ENCODE peak calls at places on chromosome 21, in five cellular contexts. One of them, this sample, is unnamed.

GRCh38 chr21:28871388-28872015 is 121.2 kb downstream of the LTN1 start:
- DNase-seq in MM.1S: no peak
- DNase-seq in suprapubic skin: no peak
- DNase-seq in GM23338: no peak
- DNase-seq in lung: no peak
- DNase-seq in this sample: no peak

GRCh38 chr21:26460621-26461020 is 112.5 kb downstream of the CYYR1 start:
- DNase-seq in MM.1S: no peak
- DNase-seq in suprapubic skin: no peak
- DNase-seq in lung: no peak
- DNase-seq in GM23338: no peak
- DNase-seq in this sample: no peak

GRCh38 chr21:40324389-40324788 is 457.2 kb downstream of the PCP4 start:
- DNase-seq in suprapubic skin: no peak
- DNase-seq in lung: no peak
- DNase-seq in GM23338: no peak
- DNase-seq in MM.1S: no peak
- DNase-seq in this sample: no peak

GRCh38 chr21:46667735-46668380 is 32.4 kb downstream of the PRMT2 start:
- DNase-seq in GM23338: peak
- DNase-seq in MM.1S: no peak
- DNase-seq in lung: no peak
- DNase-seq in suprapubic skin: no peak
- DNase-seq in this sample: no peak

GRCh38 chr21:38912355-38912619 is 106.6 kb downstream of the ETS2 start:
- DNase-seq in suprapubic skin: no peak
- DNase-seq in GM23338: no peak
- DNase-seq in lung: no peak
- DNase-seq in MM.1S: no peak
- DNase-seq in this sample: no peak

GRCh38 chr21:39094847-39095525 is 88.3 kb downstream of the PSMG1 start:
- DNase-seq in lung: no peak
- DNase-seq in MM.1S: no peak
- DNase-seq in suprapubic skin: no peak
- DNase-seq in GM23338: no peak
- DNase-seq in this sample: no peak

GRCh38 chr21:44294391-44295162 is 5.3 kb upstream of the PFKL start:
- DNase-seq in MM.1S: no peak
- DNase-seq in GM23338: no peak
- DNase-seq in suprapubic skin: no peak
- DNase-seq in lung: no peak
- DNase-seq in this sample: no peak

GRCh38 chr21:38487906-38488639 is 10.2 kb downstream of the ERG start:
- DNase-seq in suprapubic skin: no peak
- DNase-seq in lung: no peak
- DNase-seq in MM.1S: no peak
- DNase-seq in GM23338: no peak
- DNase-seq in this sample: no peak

GRCh38 chr21:43027846-43028731 is 47.5 kb downstream of the CBS start:
- DNase-seq in lung: no peak
- DNase-seq in suprapubic skin: no peak
- DNase-seq in GM23338: no peak
- DNase-seq in MM.1S: no peak
- DNase-seq in this sample: no peak

GRCh38 chr21:28089599-28090421 is 902.9 kb downstream of the LTN1 start:
- DNase-seq in suprapubic skin: no peak
- DNase-seq in MM.1S: no peak
- DNase-seq in GM23338: peak
- DNase-seq in lung: no peak
- DNase-seq in this sample: no peak

GRCh38 chr21:43574741-43575465 is 84.4 kb downstream of the HSF2BP start:
- DNase-seq in MM.1S: no peak
- DNase-seq in lung: no peak
- DNase-seq in suprapubic skin: no peak
- DNase-seq in GM23338: no peak
- DNase-seq in this sample: no peak

GRCh38 chr21:40095477-40095876 is 228.2 kb downstream of the PCP4 start:
- DNase-seq in MM.1S: no peak
- DNase-seq in suprapubic skin: no peak
- DNase-seq in GM23338: no peak
- DNase-seq in lung: no peak
- DNase-seq in this sample: no peak

GRCh38 chr21:16509466-16509865 is 779.7 kb downstream of the USP25 start:
- DNase-seq in MM.1S: no peak
- DNase-seq in lung: no peak
- DNase-seq in GM23338: no peak
- DNase-seq in suprapubic skin: no peak
- DNase-seq in this sample: no peak

GRCh38 chr21:39182016-39182415 is 1.2 kb downstream of the PSMG1 start:
- DNase-seq in lung: no peak
- DNase-seq in MM.1S: peak
- DNase-seq in GM23338: no peak
- DNase-seq in suprapubic skin: no peak
- DNase-seq in this sample: no peak

GRCh38 chr21:29295066-29295650 is 3.6 kb upstream of the BACH1 start:
- DNase-seq in suprapubic skin: no peak
- DNase-seq in GM23338: no peak
- DNase-seq in MM.1S: no peak
- DNase-seq in lung: no peak
- DNase-seq in this sample: peak

GRCh38 chr21:40318371-40318770 is 451.1 kb downstream of the PCP4 start:
- DNase-seq in MM.1S: no peak
- DNase-seq in GM23338: no peak
- DNase-seq in lung: no peak
- DNase-seq in suprapubic skin: no peak
- DNase-seq in this sample: no peak

GRCh38 chr21:42844411-42845113 is 34.8 kb downstream of the WDR4 start:
- DNase-seq in lung: peak
- DNase-seq in GM23338: no peak
- DNase-seq in MM.1S: no peak
- DNase-seq in suprapubic skin: peak
- DNase-seq in this sample: no peak

GRCh38 chr21:37917612-37918011 is 1.4 kb upstream of the KCNJ6 start:
- DNase-seq in MM.1S: no peak
- DNase-seq in suprapubic skin: no peak
- DNase-seq in GM23338: no peak
- DNase-seq in lung: no peak
- DNase-seq in this sample: no peak

GRCh38 chr21:46518983-46519583 is 60.4 kb downstream of the DIP2A start:
- DNase-seq in GM23338: no peak
- DNase-seq in lung: no peak
- DNase-seq in suprapubic skin: no peak
- DNase-seq in MM.1S: no peak
- DNase-seq in this sample: no peak

DNA sequence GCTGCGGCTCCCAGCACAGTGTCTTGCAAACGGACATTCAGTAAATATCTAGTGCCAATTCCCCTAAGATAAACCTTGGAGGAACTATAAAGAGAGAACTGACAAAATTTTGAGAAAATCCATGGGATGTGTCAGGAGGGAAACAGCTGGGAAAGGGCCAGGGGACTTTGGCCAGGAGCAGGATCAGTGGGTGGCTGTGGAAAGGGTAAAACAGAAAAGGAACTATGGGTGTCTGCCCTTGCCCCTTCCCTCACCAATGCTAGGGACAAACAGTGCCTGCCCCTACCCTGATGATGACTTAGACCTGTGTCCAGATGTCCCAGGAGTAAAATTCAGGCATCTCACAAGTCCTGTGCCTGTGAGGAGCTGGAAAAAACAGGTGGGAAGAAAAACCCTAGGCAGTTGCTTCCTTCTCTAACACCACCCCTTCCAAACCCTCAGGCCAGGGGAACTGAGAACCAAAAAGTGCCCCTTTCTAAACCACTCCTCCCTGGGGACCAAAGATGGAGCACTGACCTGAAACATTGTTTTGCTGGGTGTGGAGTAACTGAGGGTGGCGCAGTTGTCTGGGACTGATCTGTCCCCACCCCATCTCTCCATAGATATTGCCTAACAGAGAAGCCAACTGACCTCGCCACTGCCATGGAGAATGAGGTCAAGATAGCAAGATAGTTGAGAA is 22.1 kb upstream of the IFNAR2 start:
- DNase-seq in GM23338: no peak
- DNase-seq in MM.1S: no peak
- DNase-seq in lung: peak
- DNase-seq in suprapubic skin: no peak
- DNase-seq in this sample: no peak
- H3K4me3 ChIP-seq in GM23338: no peak
- H3K4me3 ChIP-seq in MM.1S: no peak
- H3K4me3 ChIP-seq in lung: no peak
- H3K4me3 ChIP-seq in suprapubic skin: no peak
- H3K4me3 ChIP-seq in this sample: no peak

GRCh38 chr21:35046223-35046690 is 2.8 kb downstream of the RUNX1 start:
- DNase-seq in MM.1S: no peak
- DNase-seq in lung: no peak
- DNase-seq in GM23338: no peak
- DNase-seq in suprapubic skin: no peak
- DNase-seq in this sample: no peak
- H3K27ac ChIP-seq in MM.1S: no peak
- H3K27ac ChIP-seq in lung: no peak
- H3K27ac ChIP-seq in GM23338: no peak
- H3K27ac ChIP-seq in suprapubic skin: peak
- H3K27ac ChIP-seq in this sample: peak

DNA sequence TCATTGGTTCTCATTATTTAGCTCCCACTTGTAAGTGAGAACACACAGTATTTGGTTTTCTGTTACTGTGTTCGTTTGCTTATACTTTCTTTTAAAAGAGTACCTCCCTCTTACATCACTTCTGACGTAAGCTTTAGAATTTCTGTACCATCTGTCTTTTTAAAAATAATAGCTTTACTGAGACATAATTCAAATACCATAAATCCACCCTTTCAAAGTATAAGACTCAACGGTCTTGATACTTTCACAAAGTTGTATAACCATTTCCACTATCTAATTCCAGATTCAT is 104.9 kb downstream of the HLCS start:
- DNase-seq in GM23338: no peak
- DNase-seq in MM.1S: no peak
- DNase-seq in lung: no peak
- DNase-seq in suprapubic skin: no peak
- DNase-seq in this sample: no peak
- H3K4me3 ChIP-seq in GM23338: no peak
- H3K4me3 ChIP-seq in MM.1S: no peak
- H3K4me3 ChIP-seq in lung: no peak
- H3K4me3 ChIP-seq in suprapubic skin: no peak
- H3K4me3 ChIP-seq in this sample: no peak

DNA sequence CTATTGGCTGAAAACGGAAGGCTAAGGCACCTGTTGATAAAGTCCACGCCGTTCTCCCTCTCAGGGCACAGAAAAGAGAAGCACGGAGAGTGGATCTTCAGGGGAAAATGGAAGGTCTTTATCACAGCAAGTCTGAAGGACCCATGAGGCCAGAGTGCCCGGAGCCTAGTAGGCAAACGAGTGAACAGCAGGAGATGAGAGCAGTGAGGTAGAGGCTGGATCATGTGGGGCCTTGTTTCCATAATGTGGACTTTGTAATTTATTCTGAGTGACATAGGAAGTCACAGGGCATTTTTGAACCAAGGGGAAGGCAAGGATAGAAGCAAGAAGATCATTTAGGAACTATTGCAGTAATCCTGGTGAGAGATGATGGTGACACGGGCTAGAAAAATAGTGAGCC is 287.2 kb upstream of the NRIP1 start:
- DNase-seq in lung: no peak
- DNase-seq in MM.1S: no peak
- DNase-seq in GM23338: no peak
- DNase-seq in suprapubic skin: no peak
- DNase-seq in this sample: no peak
- H3K27ac ChIP-seq in lung: no peak
- H3K27ac ChIP-seq in MM.1S: no peak
- H3K27ac ChIP-seq in GM23338: no peak
- H3K27ac ChIP-seq in suprapubic skin: no peak
- H3K27ac ChIP-seq in this sample: no peak

GRCh38 chr21:32886339-32886738 is 114.8 kb upstream of the PAXBP1 start:
- DNase-seq in GM23338: no peak
- DNase-seq in lung: no peak
- DNase-seq in MM.1S: peak
- DNase-seq in suprapubic skin: no peak
- DNase-seq in this sample: peak
- H3K4me3 ChIP-seq in GM23338: no peak
- H3K4me3 ChIP-seq in lung: no peak
- H3K4me3 ChIP-seq in MM.1S: peak
- H3K4me3 ChIP-seq in suprapubic skin: no peak
- H3K4me3 ChIP-seq in this sample: peak

GRCh38 chr21:34360488-34361241 is 3.1 kb upstream of the KCNE2 start:
- DNase-seq in MM.1S: no peak
- DNase-seq in lung: no peak
- DNase-seq in suprapubic skin: peak
- DNase-seq in GM23338: no peak
- DNase-seq in this sample: no peak
- H3K27ac ChIP-seq in MM.1S: no peak
- H3K27ac ChIP-seq in lung: no peak
- H3K27ac ChIP-seq in suprapubic skin: no peak
- H3K27ac ChIP-seq in GM23338: no peak
- H3K27ac ChIP-seq in this sample: no peak

GRCh38 chr21:32065654-32066053 is 192.8 kb downstream of the HUNK start:
- DNase-seq in MM.1S: no peak
- DNase-seq in GM23338: no peak
- DNase-seq in lung: no peak
- DNase-seq in suprapubic skin: no peak
- DNase-seq in this sample: no peak

GRCh38 chr21:32056791-32057190 is 184.0 kb downstream of the HUNK start:
- DNase-seq in GM23338: peak
- DNase-seq in MM.1S: no peak
- DNase-seq in lung: no peak
- DNase-seq in suprapubic skin: no peak
- DNase-seq in this sample: no peak

GRCh38 chr21:32064511-32064910 is 191.7 kb downstream of the HUNK start:
- DNase-seq in suprapubic skin: no peak
- DNase-seq in lung: no peak
- DNase-seq in MM.1S: no peak
- DNase-seq in GM23338: no peak
- DNase-seq in this sample: no peak

GRCh38 chr21:32061755-32062154 is 188.9 kb downstream of the HUNK start:
- DNase-seq in suprapubic skin: no peak
- DNase-seq in GM23338: no peak
- DNase-seq in MM.1S: no peak
- DNase-seq in lung: no peak
- DNase-seq in this sample: no peak

GRCh38 chr21:32062591-32063227 is 189.9 kb downstream of the HUNK start:
- DNase-seq in GM23338: no peak
- DNase-seq in MM.1S: no peak
- DNase-seq in suprapubic skin: no peak
- DNase-seq in lung: no peak
- DNase-seq in this sample: no peak
- H3K4me3 ChIP-seq in GM23338: no peak
- H3K4me3 ChIP-seq in MM.1S: no peak
- H3K4me3 ChIP-seq in suprapubic skin: no peak
- H3K4me3 ChIP-seq in lung: no peak
- H3K4me3 ChIP-seq in this sample: no peak

This sample was measured in effector memory CD4-positive, alpha-beta T cell.